ENCODE peak calls at places on chromosome 9, in four cellular contexts. One of them, this sample, is unnamed. For H3K9me3, the result is how much of the 10 kb centered on the place peaks cover.

GRCh38 chr9:128532581-128532980 is 19.8 kb upstream of the SPTAN1 start:
- DNase-seq in stomach: no peak
- DNase-seq in SK-N-SH: no peak
- DNase-seq in HepG2: no peak
- DNase-seq in this sample: no peak

GRCh38 chr9:130128251-130128650 is 44.0 kb upstream of the NCS1 start:
- DNase-seq in stomach: peak
- DNase-seq in SK-N-SH: no peak
- DNase-seq in HepG2: no peak
- DNase-seq in this sample: peak

GRCh38 chr9:114657705-114658104 is at the start of gene TEX53:
- DNase-seq in stomach: no peak
- DNase-seq in SK-N-SH: no peak
- DNase-seq in HepG2: no peak
- DNase-seq in this sample: no peak

GRCh38 chr9:76893395-76893932 is 12.4 kb downstream of the PRUNE2 start:
- DNase-seq in stomach: no peak
- DNase-seq in SK-N-SH: no peak
- DNase-seq in HepG2: no peak
- DNase-seq in this sample: no peak

GRCh38 chr9:15135167-15135792 is 171.7 kb downstream of the TTC39B start:
- DNase-seq in stomach: peak
- DNase-seq in SK-N-SH: peak
- DNase-seq in HepG2: peak
- DNase-seq in this sample: peak

GRCh38 chr9:116541402-116541801 is 145.7 kb upstream of the TRIM32 start:
- DNase-seq in stomach: no peak
- DNase-seq in SK-N-SH: no peak
- DNase-seq in HepG2: no peak
- DNase-seq in this sample: no peak

GRCh38 chr9:78029601-78030552 is 1.7 kb downstream of the GNAQ start:
- DNase-seq in stomach: no peak
- DNase-seq in SK-N-SH: no peak
- DNase-seq in HepG2: no peak
- DNase-seq in this sample: peak

GRCh38 chr9:7979591-7979990 is 180.0 kb upstream of the DMAC1 start:
- DNase-seq in stomach: no peak
- DNase-seq in SK-N-SH: peak
- DNase-seq in HepG2: no peak
- DNase-seq in this sample: no peak

GRCh38 chr9:13904311-13904710 is 409.6 kb downstream of the NFIB start:
- DNase-seq in stomach: no peak
- DNase-seq in SK-N-SH: no peak
- DNase-seq in HepG2: no peak
- DNase-seq in this sample: no peak

GRCh38 chr9:14236586-14236985 is 77.4 kb downstream of the NFIB start:
- DNase-seq in stomach: no peak
- DNase-seq in SK-N-SH: no peak
- DNase-seq in HepG2: no peak
- DNase-seq in this sample: no peak

GRCh38 chr9:129641751-129642585 is at the start of gene ASB6:
- DNase-seq in stomach: peak
- DNase-seq in SK-N-SH: peak
- DNase-seq in HepG2: peak
- DNase-seq in this sample: peak

GRCh38 chr9:110320651-110321050 is 17.0 kb downstream of the TXNDC8 start:
- DNase-seq in stomach: no peak
- DNase-seq in SK-N-SH: no peak
- DNase-seq in HepG2: no peak
- DNase-seq in this sample: no peak

GRCh38 chr9:93093449-93094293 is 2.3 kb upstream of the CARD19 start:
- DNase-seq in stomach: no peak
- DNase-seq in SK-N-SH: no peak
- DNase-seq in HepG2: no peak
- DNase-seq in this sample: peak

GRCh38 chr9:120043448-120043847 is 536.5 kb downstream of the CDK5RAP2 start:
- DNase-seq in stomach: no peak
- DNase-seq in SK-N-SH: no peak
- DNase-seq in HepG2: no peak
- DNase-seq in this sample: no peak

GRCh38 chr9:123871781-123872180 is 58.1 kb downstream of the DENND1A start:
- DNase-seq in stomach: no peak
- DNase-seq in SK-N-SH: no peak
- DNase-seq in HepG2: no peak
- DNase-seq in this sample: no peak

GRCh38 chr9:126379661-126380365 is 53.2 kb downstream of the MVB12B start:
- DNase-seq in stomach: no peak
- DNase-seq in SK-N-SH: no peak
- DNase-seq in HepG2: no peak
- DNase-seq in this sample: peak

GRCh38 chr9:14831661-14832060 is 78.6 kb downstream of the FREM1 start:
- DNase-seq in stomach: no peak
- DNase-seq in SK-N-SH: no peak
- DNase-seq in HepG2: no peak
- DNase-seq in this sample: no peak

GRCh38 chr9:108844391-108844790 is 11.4 kb downstream of the ACTL7B start:
- DNase-seq in stomach: no peak
- DNase-seq in SK-N-SH: no peak
- DNase-seq in HepG2: no peak
- DNase-seq in this sample: no peak

GRCh38 chr9:5510360-5510931 is at the start of gene PDCD1LG2:
- DNase-seq in stomach: no peak
- DNase-seq in SK-N-SH: peak
- DNase-seq in HepG2: no peak
- DNase-seq in this sample: no peak

GRCh38 chr9:94135222-94135621 is 51.0 kb downstream of the PTPDC1 start:
- DNase-seq in stomach: no peak
- DNase-seq in SK-N-SH: no peak
- DNase-seq in HepG2: no peak
- DNase-seq in this sample: no peak

GRCh38 chr9:68690088-68690487 is 15.0 kb upstream of the PIP5K1B start:
- DNase-seq in stomach: peak
- DNase-seq in SK-N-SH: no peak
- DNase-seq in HepG2: no peak
- DNase-seq in this sample: no peak

GRCh38 chr9:37988041-37988440 is 81.0 kb downstream of the SHB start:
- DNase-seq in stomach: no peak
- DNase-seq in SK-N-SH: no peak
- DNase-seq in HepG2: no peak
- DNase-seq in this sample: no peak

GRCh38 chr9:38068616-38068865 is 486 bp downstream of the SHB start:
- DNase-seq in stomach: peak
- DNase-seq in SK-N-SH: peak
- DNase-seq in HepG2: no peak
- DNase-seq in this sample: peak

GRCh38 chr9:114271556-114272510 is 51.1 kb upstream of the ORM1 start:
- DNase-seq in stomach: no peak
- DNase-seq in SK-N-SH: peak
- DNase-seq in HepG2: peak
- DNase-seq in this sample: peak

GRCh38 chr9:37025381-37026084 is 8.5 kb downstream of the PAX5 start:
- DNase-seq in stomach: no peak
- DNase-seq in SK-N-SH: no peak
- DNase-seq in HepG2: no peak
- DNase-seq in this sample: no peak

GRCh38 chr9:132162764-132163456 is 1.1 kb downstream of the NTNG2 start:
- DNase-seq in stomach: no peak
- DNase-seq in SK-N-SH: peak
- DNase-seq in HepG2: no peak
- DNase-seq in this sample: no peak

DNA sequence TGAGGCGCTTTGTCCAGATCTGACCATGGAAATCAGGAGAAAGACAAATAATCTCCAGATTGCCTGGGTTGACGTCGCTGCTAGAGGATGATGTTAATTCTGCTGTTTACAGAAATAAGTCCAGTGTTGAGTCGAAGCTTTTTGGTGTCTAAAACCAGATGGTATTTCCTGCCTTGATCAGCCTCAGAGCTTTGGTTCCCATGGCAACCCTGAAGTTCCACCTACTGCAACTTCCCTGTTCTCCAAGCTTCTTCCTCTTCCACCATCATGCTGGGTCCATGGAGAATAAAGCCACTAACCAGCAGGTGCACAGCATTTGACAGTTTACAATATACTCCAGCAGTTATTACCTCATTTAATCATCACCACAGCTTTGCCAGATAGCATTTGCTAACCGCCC is 18.0 kb upstream of the GABBR2 start:
- DNase-seq in stomach: no peak
- DNase-seq in SK-N-SH: no peak
- DNase-seq in HepG2: no peak
- DNase-seq in this sample: no peak
- TF ChIP-seq POLR2AphosphoS5 in stomach: no peak
- TF ChIP-seq POLR2AphosphoS5 in SK-N-SH: no peak
- TF ChIP-seq POLR2AphosphoS5 in HepG2: no peak
- TF ChIP-seq POLR2AphosphoS5 in this sample: no peak

DNA sequence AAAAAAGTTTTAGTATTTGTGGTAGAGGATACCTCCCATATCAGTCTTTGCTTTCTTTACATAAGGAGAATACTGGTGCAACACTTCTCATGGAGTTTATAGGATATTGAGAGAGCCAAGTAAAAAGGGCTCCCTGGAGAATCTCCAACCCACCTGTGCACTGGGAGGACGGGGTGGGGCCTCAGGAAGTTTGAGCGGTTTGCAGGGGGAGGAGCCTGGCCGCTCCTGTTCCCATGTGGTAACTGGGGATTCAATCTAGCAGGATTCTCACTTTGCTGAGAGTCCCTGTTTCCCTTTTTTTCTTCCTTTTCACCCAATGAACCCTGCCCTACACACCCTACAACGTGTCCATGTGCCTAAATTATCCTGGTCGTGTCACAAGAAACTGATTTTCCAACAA is 82.8 kb downstream of the APTX start:
- DNase-seq in stomach: no peak
- DNase-seq in SK-N-SH: no peak
- DNase-seq in HepG2: no peak
- DNase-seq in this sample: no peak
- H3K9me3 ChIP-seq in stomach: under half
- H3K9me3 ChIP-seq in SK-N-SH: under half
- H3K9me3 ChIP-seq in HepG2: under half
- H3K9me3 ChIP-seq in this sample: under half

DNA sequence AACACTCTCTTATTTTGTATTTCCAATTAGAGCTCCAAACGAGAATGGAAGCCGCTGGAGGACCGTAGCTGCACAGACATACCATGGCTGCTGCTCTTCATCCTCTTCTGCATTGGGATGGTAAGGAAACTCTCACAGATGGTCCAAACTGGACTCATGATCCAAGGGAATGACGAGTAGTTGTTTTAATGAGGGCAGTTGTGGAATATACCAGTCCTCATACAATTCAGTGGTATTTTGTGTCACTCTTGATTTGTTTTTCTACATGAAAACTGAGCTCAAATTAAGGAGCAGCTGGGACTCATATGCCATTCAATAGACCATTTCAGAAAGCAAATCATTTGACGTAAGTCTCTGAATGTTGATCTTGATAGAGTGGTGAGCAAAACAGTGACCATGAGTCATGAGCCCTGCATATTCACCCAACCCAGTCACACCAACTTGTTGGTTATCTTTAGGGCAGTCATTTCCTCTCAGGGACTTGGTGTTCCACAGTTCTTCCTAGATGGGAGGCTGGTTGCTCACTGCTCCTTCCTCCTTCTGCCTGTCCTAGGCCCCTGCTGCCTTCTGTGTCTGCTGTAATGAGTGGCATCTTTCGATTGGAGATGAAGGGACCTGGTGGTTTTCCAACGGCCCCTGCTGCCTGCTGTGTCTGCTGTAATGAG is 54.9 kb downstream of the SLC44A1 start:
- DNase-seq in stomach: peak
- DNase-seq in SK-N-SH: no peak
- DNase-seq in HepG2: peak
- DNase-seq in this sample: peak
- TF ChIP-seq EP300 in stomach: no peak
- TF ChIP-seq EP300 in SK-N-SH: no peak
- TF ChIP-seq EP300 in HepG2: no peak
- TF ChIP-seq EP300 in this sample: no peak

GRCh38 chr9:135418161-135418560 is 61.4 kb upstream of the PPP1R26 start:
- DNase-seq in stomach: no peak
- DNase-seq in SK-N-SH: no peak
- DNase-seq in HepG2: no peak
- DNase-seq in this sample: no peak

GRCh38 chr9:135423725-135424124 is 55.9 kb upstream of the PPP1R26 start:
- DNase-seq in stomach: no peak
- DNase-seq in SK-N-SH: no peak
- DNase-seq in HepG2: no peak
- DNase-seq in this sample: no peak

GRCh38 chr9:135416771-135417290 is 62.8 kb upstream of the PPP1R26 start:
- DNase-seq in stomach: no peak
- DNase-seq in SK-N-SH: no peak
- DNase-seq in HepG2: no peak
- DNase-seq in this sample: no peak

GRCh38 chr9:135419106-135419505 is 60.5 kb upstream of the PPP1R26 start:
- DNase-seq in stomach: no peak
- DNase-seq in SK-N-SH: no peak
- DNase-seq in HepG2: no peak
- DNase-seq in this sample: no peak

DNA sequence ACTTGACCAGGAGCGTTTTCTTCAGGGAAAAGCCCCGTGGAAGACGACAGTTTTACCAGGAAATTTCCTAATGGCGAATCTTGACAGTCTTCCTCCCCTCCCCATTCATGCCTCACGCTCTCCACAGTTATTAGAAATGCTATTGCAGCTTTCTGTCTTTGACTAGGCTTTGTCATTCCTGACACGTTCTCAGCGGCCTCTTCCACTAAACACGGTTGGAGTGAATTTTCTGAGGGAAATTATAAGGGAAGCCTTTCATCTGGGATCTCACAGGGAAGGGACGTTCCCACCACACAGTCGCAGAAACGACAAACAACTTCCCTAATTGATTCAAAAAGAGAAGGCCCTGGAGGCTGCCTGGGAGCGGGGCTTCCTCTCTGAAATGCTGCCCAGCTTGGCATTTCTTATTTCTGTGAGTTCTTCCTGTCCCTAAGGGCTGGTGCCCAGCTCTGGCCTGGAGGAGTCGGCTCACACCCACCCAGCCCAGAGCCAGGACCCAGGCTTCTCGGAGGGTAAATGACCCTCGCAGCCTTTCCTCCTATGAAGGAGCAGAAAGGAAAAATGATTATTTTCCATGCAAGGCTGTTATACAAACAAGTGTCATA is 57.1 kb upstream of the PPP1R26 start:
- DNase-seq in stomach: no peak
- DNase-seq in SK-N-SH: no peak
- DNase-seq in HepG2: no peak
- DNase-seq in this sample: no peak
- TF ChIP-seq POLR2AphosphoS5 in stomach: no peak
- TF ChIP-seq POLR2AphosphoS5 in SK-N-SH: no peak
- TF ChIP-seq POLR2AphosphoS5 in HepG2: no peak
- TF ChIP-seq POLR2AphosphoS5 in this sample: no peak

DNA sequence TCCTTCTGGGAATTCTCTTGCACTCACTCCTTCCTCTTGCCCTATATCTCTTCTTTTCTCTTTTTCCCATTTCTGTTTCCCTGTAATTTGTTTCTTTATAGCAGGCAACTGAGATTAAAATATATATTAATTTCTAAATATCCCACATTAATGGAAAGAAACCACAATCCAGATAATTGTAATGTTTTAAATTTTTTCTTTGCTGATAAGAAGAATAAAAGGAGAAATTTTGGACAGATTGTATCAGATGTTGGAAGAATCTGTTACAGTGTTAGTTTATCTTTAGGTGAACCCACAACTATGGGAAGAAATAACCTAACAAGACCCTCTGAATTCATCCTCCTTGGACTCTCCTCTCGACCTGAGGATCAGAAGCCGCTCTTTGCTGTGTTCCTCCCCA is at the start of gene OR1L1:
- DNase-seq in stomach: no peak
- DNase-seq in SK-N-SH: no peak
- DNase-seq in HepG2: no peak
- DNase-seq in this sample: no peak
- H3K9me3 ChIP-seq in stomach: under half
- H3K9me3 ChIP-seq in SK-N-SH: under half
- H3K9me3 ChIP-seq in HepG2: under half
- H3K9me3 ChIP-seq in this sample: under half

This sample was measured in transverse colon.